ENCODE peak calls at places on chromosomes 5 and 9, in four cellular contexts. Q is HTR-8/SVneo, W is spleen, K is mesenteric fat pad. D is an unnamed sample.
A peak's percentile ranks its signal among the peaks of the same experiment; 100 is the strongest.

GRCh38 chr5:32523625-32524024 is 61.7 kb upstream of the SUB1 start:
- DNase-seq in Q (no peak), W (no peak), K (no peak), D (no peak)

GRCh38 chr5:167947312-167947711 is 344.1 kb upstream of the WWC1 start:
- DNase-seq in Q (no peak), W (no peak), K (no peak), D (no peak)

GRCh38 chr9:31166516-31166915 is 1217.9 kb upstream of the ACO1 start:
- DNase-seq in Q (no peak), W (no peak), K (no peak), D (no peak)

GRCh38 chr9:94700445-94700844 is 26.1 kb upstream of the AOPEP start:
- DNase-seq in Q (no peak), W (no peak), K (no peak), D (no peak)

GRCh38 chr5:111747336-111747735 is 9.7 kb downstream of the NREP start:
- DNase-seq in Q (no peak), W (no peak), K (no peak), D (no peak)

GRCh38 chr5:143593723-143594122 is 190.2 kb upstream of the NR3C1 start:
- DNase-seq in Q (no peak), W (no peak), K (no peak), D (no peak)

GRCh38 chr9:21709464-21710058 is 92.9 kb upstream of the MTAP start:
- DNase-seq in Q (peak; percentile 14), W (no peak), K (no peak), D (no peak)

GRCh38 chr5:74850016-74850415 is 16.2 kb downstream of the FAM169A start:
- DNase-seq in Q (no peak), W (no peak), K (no peak), D (no peak)

GRCh38 chr9:118446962-118447490 is 742.8 kb downstream of the TLR4 start:
- DNase-seq in Q (no peak), W (no peak), K (no peak), D (no peak)

GRCh38 chr5:82274343-82275266 is 3.5 kb downstream of the RPS23 start:
- DNase-seq in Q (no peak), W (peak; percentile 76), K (no peak), D (no peak)

GRCh38 chr9:86668488-86668887 is 278.8 kb downstream of the GAS1 start:
- DNase-seq in Q (no peak), W (no peak), K (no peak), D (no peak)

GRCh38 chr9:121286973-121287721 is 19.2 kb downstream of the GSN start:
- DNase-seq in Q (peak; percentile 91), W (no peak), K (peak; percentile 90), D (no peak)

GRCh38 chr5:111606194-111606593 is 93.9 kb upstream of the STARD4 start:
- DNase-seq in Q (no peak), W (no peak), K (no peak), D (no peak)

D was measured in vagina.